ENCODE peak calls at places on chromosome 11, in nine cellular contexts. B is uterus; S is CD8-positive, alpha-beta T cell; U is cardiac muscle cell; Z is dorsolateral prefrontal cortex; X is endothelial cell of umbilical vein; H is effector memory CD4-positive, alpha-beta T cell; Y is transverse colon; M is MM.1S. I is an unnamed sample.
A peak's percentile ranks its signal among the peaks of the same experiment; 100 is the strongest.

GRCh38 chr11:59756496-59756840 is 1.3 kb downstream of the STX3 start:
- DNase-seq in B (no peak), S (no peak), U (no peak), Z (no peak), X (peak; percentile 39), H (no peak), Y (no peak), M (no peak), I (no peak)

GRCh38 chr11:17535488-17535887 is 8.7 kb downstream of the USH1C start:
- DNase-seq in B (no peak), S (no peak), U (no peak), Z (no peak), X (no peak), H (no peak), Y (no peak), M (no peak), I (no peak)

GRCh38 chr11:130449996-130450419 is 1.6 kb downstream of the ADAMTS15 start:
- DNase-seq in B (peak; percentile 75), S (no peak), U (peak; percentile 94), Z (no peak), X (no peak), H (no peak), Y (peak; percentile 77), M (no peak), I (no peak)

GRCh38 chr11:31240340-31240904 is 129.1 kb downstream of the DCDC1 start:
- DNase-seq in B (no peak), S (no peak), U (peak; percentile 72), Z (no peak), X (peak; percentile 51), H (no peak), Y (no peak), M (peak; percentile 40), I (peak; percentile 7)

GRCh38 chr11:36817336-36817965 is 219.4 kb upstream of the RAG2 start:
- DNase-seq in B (no peak), S (no peak), U (peak; percentile 6), Z (no peak), X (no peak), H (no peak), Y (no peak), M (no peak), I (no peak)

GRCh38 chr11:70615036-70615875 is 216.9 kb downstream of the CTTN start:
- DNase-seq in B (no peak), S (no peak), U (no peak), Z (no peak), X (no peak), H (no peak), Y (no peak), M (no peak), I (no peak)

GRCh38 chr11:7436657-7437056 is 48.6 kb upstream of the OLFML1 start:
- DNase-seq in B (no peak), S (no peak), U (no peak), Z (no peak), X (peak; percentile 25), H (no peak), Y (no peak), M (peak; percentile 36), I (peak; percentile 29)

GRCh38 chr11:125564357-125564756 is 4.9 kb upstream of the EI24 start:
- DNase-seq in B (no peak), S (no peak), U (no peak), Z (no peak), X (no peak), H (no peak), Y (no peak), M (no peak), I (no peak)

GRCh38 chr11:33668468-33668825 is 32.2 kb downstream of the C11orf91 start:
- DNase-seq in B (no peak), S (no peak), U (no peak), Z (no peak), X (no peak), H (no peak), Y (no peak), M (no peak), I (no peak)

GRCh38 chr11:58530236-58530635 is 22.3 kb upstream of the OR5B21 start:
- DNase-seq in B (no peak), S (peak; percentile 76), U (no peak), Z (no peak), X (no peak), H (peak; percentile 20), Y (no peak), M (no peak), I (peak; percentile 38)

DNA sequence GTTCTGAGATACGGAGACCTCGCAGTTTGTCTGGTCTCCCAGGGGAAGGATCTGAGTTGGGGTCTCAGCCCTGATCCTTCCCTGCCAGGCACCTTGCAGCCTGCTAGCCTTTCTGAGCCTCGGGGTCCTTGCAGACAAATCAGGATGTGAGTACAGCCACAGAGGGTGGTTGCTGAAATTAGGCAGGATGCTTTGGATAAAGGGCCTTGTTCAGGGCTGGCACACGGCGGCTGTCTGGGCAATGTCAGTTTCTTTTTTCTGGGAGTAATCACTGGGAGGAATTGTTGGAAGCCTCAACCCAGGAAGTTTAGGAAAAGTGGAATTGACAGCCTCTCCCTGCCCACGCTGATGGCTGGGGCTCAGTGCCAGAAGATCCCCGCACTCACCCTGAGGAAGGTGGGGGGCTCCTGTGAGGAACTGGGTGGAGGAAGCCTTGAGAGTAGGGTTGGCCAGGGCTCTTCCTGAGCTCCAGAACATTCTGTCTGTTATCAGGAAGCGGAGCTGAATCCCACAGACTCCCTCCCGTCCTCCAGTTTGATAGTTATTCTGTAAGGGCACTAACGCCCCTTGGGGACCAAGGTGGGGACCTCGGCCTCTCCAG is 37.4 kb downstream of the CD82 start:
- DNase-seq in B (no peak), S (no peak), U (no peak), Z (no peak), X (no peak), H (no peak), Y (no peak), M (no peak), I (no peak)
- H3K27ac ChIP-seq in B (no peak overlapping the region), S (no peak overlapping the region), U (no peak overlapping the region), Z (peak overlapping the region; percentile 25), X (no peak overlapping the region), H (peak overlapping the region; percentile 3), Y (no peak overlapping the region), M (no peak overlapping the region), I (peak overlapping the region; percentile 20)

GRCh38 chr11:60966867-60967266 is 4.6 kb upstream of the CD6 start:
- DNase-seq in B (no peak), S (no peak), U (no peak), Z (no peak), X (no peak), H (no peak), Y (no peak), M (no peak), I (no peak)

GRCh38 chr11:60968223-60968622 is 3.3 kb upstream of the CD6 start:
- DNase-seq in B (no peak), S (no peak), U (no peak), Z (no peak), X (no peak), H (no peak), Y (no peak), M (no peak), I (no peak)

GRCh38 chr11:60960405-60960804 is 8.4 kb upstream of the SLC15A3 start:
- DNase-seq in B (no peak), S (no peak), U (peak; percentile 28), Z (no peak), X (no peak), H (no peak), Y (no peak), M (no peak), I (no peak)

GRCh38 chr11:60959445-60959844 is 7.5 kb upstream of the SLC15A3 start:
- DNase-seq in B (no peak), S (no peak), U (peak; percentile 20), Z (no peak), X (no peak), H (no peak), Y (no peak), M (no peak), I (no peak)

GRCh38 chr11:60964801-60965200 is 6.7 kb upstream of the CD6 start:
- DNase-seq in B (no peak), S (no peak), U (no peak), Z (no peak), X (no peak), H (no peak), Y (no peak), M (no peak), I (no peak)
- H3K4me3 ChIP-seq in B (no peak overlapping the region), S (no peak overlapping the region), U (no peak overlapping the region), Z (no peak overlapping the region), X (no peak overlapping the region), H (no peak overlapping the region), Y (no peak overlapping the region), M (no peak overlapping the region), I (no peak overlapping the region)

GRCh38 chr11:45771942-45772522 is 32.9 kb upstream of the SLC35C1 start:
- DNase-seq in B (peak; percentile 65), S (peak; percentile 85), U (peak; percentile 84), Z (peak; percentile 77), X (peak; percentile 78), H (peak; percentile 61), Y (peak; percentile 87), M (peak; percentile 80), I (peak; percentile 81)
- H3K27ac ChIP-seq in B (peak overlapping the region; percentile 53), S (no peak overlapping the region), U (no peak overlapping the region), Z (no peak overlapping the region), X (no peak overlapping the region), H (peak overlapping the region; percentile 47), Y (peak overlapping the region; percentile 39), M (no peak overlapping the region), I (peak overlapping the region; percentile 64)

GRCh38 chr11:47394050-47394321 is 14.4 kb upstream of the SLC39A13 start:
- DNase-seq in B (no peak), S (no peak), U (no peak), Z (no peak), X (no peak), H (no peak), Y (no peak), M (no peak), I (no peak)

GRCh38 chr11:47393163-47394049 is 15.0 kb upstream of the SLC39A13 start:
- DNase-seq in B (no peak), S (no peak), U (peak; percentile 41), Z (no peak), X (peak; percentile 51), H (no peak), Y (no peak), M (peak; percentile 52), I (no peak)

GRCh38 chr11:47396049-47396320 is 12.4 kb upstream of the SLC39A13 start:
- DNase-seq in B (no peak), S (no peak), U (no peak), Z (no peak), X (no peak), H (no peak), Y (no peak), M (no peak), I (no peak)

GRCh38 chr11:47394322-47395224 is 13.8 kb upstream of the SLC39A13 start:
- DNase-seq in B (no peak), S (peak; percentile 84), U (peak; percentile 90), Z (no peak), X (peak; percentile 93), H (no peak), Y (peak; percentile 60), M (peak; percentile 43), I (peak; percentile 42)

DNA sequence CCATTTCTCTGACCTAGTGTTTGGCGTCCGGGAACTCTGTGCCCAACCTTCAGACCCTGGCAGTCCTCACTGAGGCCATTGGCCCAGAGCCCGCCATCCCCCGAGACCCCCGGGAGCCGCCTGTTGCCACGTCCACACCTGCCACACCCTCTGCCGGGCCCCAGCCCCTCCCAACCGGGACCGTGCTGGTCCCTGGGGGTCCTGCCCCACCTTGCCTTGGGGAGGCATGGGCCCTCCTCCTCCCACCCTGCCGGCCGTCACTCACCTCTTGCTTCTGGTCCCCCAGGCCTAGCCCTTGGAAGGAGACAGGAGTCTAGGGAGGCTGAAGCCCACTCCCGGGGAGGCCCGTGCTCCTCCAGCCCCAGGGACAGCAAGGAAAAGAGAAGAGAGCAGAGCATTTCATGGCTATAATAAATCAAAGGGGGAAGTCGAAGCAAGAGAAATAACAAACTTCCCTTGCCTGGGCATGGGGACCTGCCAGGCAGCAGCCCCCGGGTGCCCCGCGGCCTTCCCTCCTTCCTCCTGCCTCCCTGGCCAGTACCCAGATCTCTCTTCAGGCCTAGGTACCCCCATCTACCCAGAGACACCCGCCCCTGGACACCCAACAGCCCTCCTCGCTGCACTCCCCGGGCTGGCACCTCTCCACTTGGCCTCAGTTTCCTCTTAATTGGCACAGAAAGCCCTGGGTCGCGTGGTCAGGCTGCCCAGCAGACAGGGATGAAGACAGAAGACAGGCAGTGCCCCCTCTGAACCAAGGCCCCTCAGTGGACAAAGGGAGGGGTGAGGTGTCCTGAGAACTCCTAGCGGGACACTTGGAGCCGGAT is 13.0 kb upstream of the SLC39A13 start:
- DNase-seq in B (no peak), S (no peak), U (no peak), Z (no peak), X (no peak), H (no peak), Y (no peak), M (no peak), I (no peak)
- H3K4me3 ChIP-seq in B (no peak overlapping the region), S (peak overlapping the region; percentile 50), U (no peak overlapping the region), Z (peak overlapping the region; percentile 43), X (no peak overlapping the region), H (peak overlapping the region; percentile 18), Y (peak overlapping the region; percentile 19), M (peak overlapping the region; percentile 29), I (peak overlapping the region; percentile 47)

I was measured in CD4-positive, alpha-beta memory T cell.